ENCODE peak calls at places on chromosome 4, in eight cellular contexts. Q is psoas muscle, H is AG04450, E is left lung, T is fibroblast of lung, M is SK-N-SH, Y is endodermal cell, N is adrenal gland. K is an unnamed sample.

GRCh38 chr4:16126714-16127113 is 42.9 kb upstream of the PROM1 start:
- DNase-seq in Q (no peak), H (no peak), E (no peak), T (no peak), M (no peak), Y (no peak), N (no peak), K (no peak)

GRCh38 chr4:4496604-4497372 is 45.1 kb downstream of the STX18 start:
- DNase-seq in Q (no peak), H (no peak), E (no peak), T (no peak), M (no peak), Y (no peak), N (peak; percentile 80), K (no peak)

GRCh38 chr4:78880874-78881492 is 58.3 kb downstream of the PAQR3 start:
- DNase-seq in Q (no peak), H (no peak), E (no peak), T (no peak), M (no peak), Y (no peak), N (no peak), K (no peak)

GRCh38 chr4:113383111-113383785 is 333.8 kb downstream of the ANK2 start:
- DNase-seq in Q (no peak), H (no peak), E (no peak), T (peak; percentile 83), M (no peak), Y (no peak), N (peak; percentile 33), K (no peak)

GRCh38 chr4:95415346-95415771 is 133.4 kb downstream of the UNC5C start:
- DNase-seq in Q (no peak), H (no peak), E (no peak), T (peak; percentile 53), M (no peak), Y (no peak), N (no peak), K (no peak)

GRCh38 chr4:125085-125820 is 952 bp downstream of the ZNF718 start:
- DNase-seq in Q (peak; percentile 34), H (no peak), E (peak; percentile 52), T (peak; percentile 52), M (no peak), Y (peak; percentile 86), N (peak; percentile 61), K (peak; percentile 43)

GRCh38 chr4:148196168-148196567 is 246.0 kb downstream of the NR3C2 start:
- DNase-seq in Q (no peak), H (no peak), E (no peak), T (peak; percentile 56), M (no peak), Y (no peak), N (no peak), K (no peak)

GRCh38 chr4:86558799-86559198 is 35.3 kb upstream of the PTPN13 start:
- DNase-seq in Q (no peak), H (no peak), E (no peak), T (no peak), M (no peak), Y (no peak), N (no peak), K (no peak)

GRCh38 chr4:89316931-89317366 is 9.3 kb upstream of the GPRIN3 start:
- DNase-seq in Q (no peak), H (no peak), E (no peak), T (peak; percentile 72), M (no peak), Y (no peak), N (no peak), K (no peak)

GRCh38 chr4:152640058-152640921 is 39.5 kb downstream of the TMEM154 start:
- DNase-seq in Q (no peak), H (no peak), E (no peak), T (no peak), M (peak; percentile 42), Y (no peak), N (peak; percentile 42), K (no peak)

GRCh38 chr4:186644737-186645261 is 78.9 kb downstream of the FAT1 start:
- DNase-seq in Q (no peak), H (no peak), E (no peak), T (peak; percentile 30), M (no peak), Y (no peak), N (no peak), K (peak; percentile 24)

GRCh38 chr4:138114434-138114833 is 127.7 kb downstream of the SLC7A11 start:
- DNase-seq in Q (no peak), H (no peak), E (no peak), T (no peak), M (no peak), Y (no peak), N (no peak), K (no peak)

GRCh38 chr4:150127757-150128156 is 49.5 kb downstream of the DCLK2 start:
- DNase-seq in Q (no peak), H (no peak), E (no peak), T (peak; percentile 33), M (no peak), Y (no peak), N (no peak), K (no peak)

GRCh38 chr4:98314791-98315565 is 53.8 kb downstream of the RAP1GDS1 start:
- DNase-seq in Q (no peak), H (no peak), E (no peak), T (peak; percentile 61), M (no peak), Y (no peak), N (no peak), K (no peak)

GRCh38 chr4:87088188-87088587 is 132.2 kb downstream of the KLHL8 start:
- DNase-seq in Q (no peak), H (no peak), E (no peak), T (no peak), M (no peak), Y (no peak), N (no peak), K (no peak)

GRCh38 chr4:158810487-158811215 is 41.8 kb downstream of the FNIP2 start:
- DNase-seq in Q (peak; percentile 63), H (peak; percentile 82), E (peak; percentile 64), T (peak; percentile 100), M (no peak), Y (no peak), N (peak; percentile 81), K (no peak)
- H3K4me3 ChIP-seq in Q (peak overlapping the region; percentile 17), H (peak overlapping the region; percentile 20), E (no peak overlapping the region), T (no peak overlapping the region), M (peak overlapping the region; percentile 27), Y (no peak overlapping the region), N (no peak overlapping the region), K (no peak overlapping the region)

GRCh38 chr4:158007566-158007965 is 165.3 kb downstream of the GASK1B start:
- DNase-seq in Q (no peak), H (no peak), E (no peak), T (no peak), M (no peak), Y (no peak), N (no peak), K (no peak)
- H3K27ac ChIP-seq in Q (no peak overlapping the region), H (no peak overlapping the region), E (no peak overlapping the region), T (no peak overlapping the region), M (no peak overlapping the region), Y (no peak overlapping the region), N (no peak overlapping the region), K (peak overlapping the region; percentile 45)

DNA sequence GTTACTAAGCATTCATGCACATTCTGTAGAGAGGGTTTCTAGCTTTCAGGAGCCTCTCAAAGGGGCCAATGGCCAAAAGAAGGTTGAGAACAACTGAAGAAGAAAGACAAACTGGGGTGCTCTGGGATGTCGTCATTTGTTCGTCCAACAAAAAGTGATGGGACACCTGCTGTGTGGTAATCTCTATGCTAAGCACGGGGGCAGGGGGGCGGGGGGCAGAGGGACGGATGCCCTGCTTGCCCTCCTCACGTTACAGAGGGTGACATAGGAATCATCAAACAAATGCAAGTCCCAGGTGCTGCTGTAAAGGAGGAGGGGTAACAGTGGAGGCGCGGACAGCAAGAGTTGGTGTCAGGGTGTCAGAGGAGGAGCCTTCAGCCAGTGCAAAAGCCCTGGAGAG is 12.8 kb upstream of the CRMP1 start:
- DNase-seq in Q (no peak), H (no peak), E (no peak), T (no peak), M (no peak), Y (peak; percentile 88), N (no peak), K (no peak)
- H3K27me3 ChIP-seq in Q (peaks cover 4% of the 10 kb centered on the region), H (peaks cover 3% of the 10 kb centered on the region), E (peaks cover 49% of the 10 kb centered on the region), T (no peaks in the 10 kb centered on the region), M (no peaks in the 10 kb centered on the region), Y (no peaks in the 10 kb centered on the region), N (no peaks in the 10 kb centered on the region), K (peaks cover 45% of the 10 kb centered on the region)

DNA sequence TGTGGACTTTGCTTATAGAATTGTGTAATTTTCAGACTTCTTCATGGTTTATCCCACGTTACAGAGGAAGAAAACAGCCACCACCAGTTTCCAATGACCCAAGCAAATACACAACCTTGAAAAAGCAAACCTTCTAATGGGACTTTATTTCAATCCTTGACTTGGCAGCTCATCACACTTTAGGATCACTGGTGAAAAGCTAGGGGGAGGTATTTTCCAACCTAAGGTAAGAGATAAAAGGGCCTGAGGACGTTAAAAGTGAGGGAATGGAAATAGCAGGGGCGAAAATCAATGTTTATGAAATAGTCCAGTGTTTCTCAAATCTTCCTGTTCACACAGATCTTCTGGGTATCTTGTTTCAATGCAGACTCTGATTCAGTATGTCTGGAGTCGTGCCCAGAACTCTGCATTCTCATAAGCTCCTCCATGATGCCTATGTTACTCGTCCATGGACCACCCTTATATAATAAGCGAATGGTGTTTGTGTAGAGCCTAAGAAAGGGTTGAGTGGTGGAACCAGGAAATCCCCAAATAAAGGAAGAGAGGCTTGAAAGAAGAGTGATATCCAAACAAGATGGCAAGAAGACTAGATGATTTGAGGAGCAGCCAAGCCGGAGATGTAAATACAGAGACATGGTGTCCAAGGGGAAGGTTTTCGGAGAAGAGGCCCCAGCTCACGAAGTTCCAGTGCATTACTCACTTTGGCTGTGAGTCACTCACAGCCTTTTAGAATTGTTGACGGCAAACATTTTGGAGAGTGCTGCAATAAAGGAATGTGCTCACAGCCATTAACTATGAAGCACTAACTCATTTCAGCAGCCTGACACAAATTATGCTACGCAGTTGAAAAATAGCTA is 215.6 kb upstream of the PPARGC1A start:
- DNase-seq in Q (peak; percentile 26), H (peak; percentile 90), E (no peak), T (peak; percentile 95), M (no peak), Y (no peak), N (no peak), K (no peak)
- H3K4me3 ChIP-seq in Q (no peak overlapping the region), H (peak overlapping the region; percentile 36), E (no peak overlapping the region), T (peak overlapping the region; percentile 26), M (peak overlapping the region; percentile 9), Y (no peak overlapping the region), N (no peak overlapping the region), K (no peak overlapping the region)

GRCh38 chr4:13309751-13310150 is 174.4 kb downstream of the RAB28 start:
- DNase-seq in Q (no peak), H (no peak), E (no peak), T (peak; percentile 26), M (no peak), Y (no peak), N (no peak), K (no peak)

GRCh38 chr4:13312264-13312663 is 171.9 kb downstream of the RAB28 start:
- DNase-seq in Q (no peak), H (no peak), E (no peak), T (no peak), M (no peak), Y (no peak), N (no peak), K (no peak)

GRCh38 chr4:13302876-13303275 is 181.3 kb downstream of the RAB28 start:
- DNase-seq in Q (no peak), H (no peak), E (no peak), T (no peak), M (no peak), Y (no peak), N (no peak), K (no peak)

DNA sequence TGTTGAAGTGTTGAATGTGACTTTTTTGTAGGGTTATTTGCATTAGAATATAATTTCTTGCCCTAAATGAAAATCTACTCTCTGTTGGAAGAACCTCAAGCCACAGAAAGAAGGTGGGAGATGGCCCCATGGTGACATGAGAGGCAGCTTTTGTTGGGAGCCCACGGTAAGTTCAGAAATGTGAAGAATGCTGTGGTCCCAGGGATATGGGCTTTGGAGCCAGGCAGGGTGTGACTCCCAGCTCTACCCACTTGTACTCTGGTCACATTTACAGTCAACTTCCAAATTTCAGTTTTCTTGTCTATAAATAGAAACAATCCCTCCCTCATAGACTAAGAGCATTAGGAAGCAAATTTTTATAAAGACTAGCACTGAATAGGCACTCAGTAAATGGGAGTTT is 177.8 kb downstream of the RAB28 start:
- DNase-seq in Q (no peak), H (no peak), E (no peak), T (peak; percentile 28), M (no peak), Y (no peak), N (no peak), K (no peak)
- H3K27ac ChIP-seq in Q (no peak overlapping the region), H (no peak overlapping the region), E (no peak overlapping the region), T (no peak overlapping the region), M (no peak overlapping the region), Y (no peak overlapping the region), N (no peak overlapping the region), K (no peak overlapping the region)